ENCODE peak calls at places on chromosomes 7 and 10, in ten cellular contexts. L is kidney epithelial cell, Y is sigmoid colon, I is AG09309, V is lower leg skin, O is mammary epithelial cell, G is GM06990, A is MM.1S, B is vagina, S is OCI-LY7. M is an unnamed sample.

GRCh38 chr7:130486114-130486962 is 5.5 kb upstream of the MEST start:
- DNase-seq in L (no peak), Y (peak), I (no peak), V (no peak), O (no peak), G (peak), A (peak), B (no peak), S (peak), M (peak)

GRCh38 chr7:20598479-20599419 is 16.7 kb upstream of the ABCB5 start:
- DNase-seq in L (peak), Y (no peak), I (peak), V (no peak), O (peak), G (peak), A (peak), B (no peak), S (peak), M (peak)

GRCh38 chr10:58771850-58772249 is 259.2 kb downstream of the BICC1 start:
- DNase-seq in L (no peak), Y (no peak), I (no peak), V (no peak), O (no peak), G (no peak), A (no peak), B (no peak), S (no peak), M (no peak)

GRCh38 chr10:131650771-131651673 is 249.8 kb upstream of the PPP2R2D start:
- DNase-seq in L (no peak), Y (no peak), I (no peak), V (peak), O (no peak), G (no peak), A (no peak), B (no peak), S (no peak), M (no peak)

GRCh38 chr7:18499407-18500197 is 4.1 kb downstream of the HDAC9 start:
- DNase-seq in L (no peak), Y (no peak), I (no peak), V (no peak), O (no peak), G (no peak), A (no peak), B (no peak), S (peak), M (peak)

GRCh38 chr10:44352316-44353127 is 32.4 kb downstream of the CXCL12 start:
- DNase-seq in L (no peak), Y (peak), I (no peak), V (peak), O (no peak), G (no peak), A (no peak), B (no peak), S (no peak), M (no peak)

GRCh38 chr10:71747039-71747807 is 26.1 kb downstream of the VSIR start:
- DNase-seq in L (no peak), Y (no peak), I (no peak), V (no peak), O (peak), G (no peak), A (no peak), B (no peak), S (no peak), M (peak)

GRCh38 chr10:49299816-49300139 is 808 bp downstream of the C10orf71 start:
- DNase-seq in L (no peak), Y (peak), I (no peak), V (no peak), O (no peak), G (no peak), A (no peak), B (no peak), S (peak), M (no peak)

GRCh38 chr7:129615018-129615417 is 3.5 kb downstream of the NRF1 start:
- DNase-seq in L (no peak), Y (no peak), I (no peak), V (no peak), O (peak), G (peak), A (peak), B (no peak), S (peak), M (peak)

GRCh38 chr7:134669845-134670373 is 23.3 kb downstream of the BPGM start:
- DNase-seq in L (peak), Y (no peak), I (no peak), V (no peak), O (peak), G (peak), A (peak), B (no peak), S (peak), M (peak)

GRCh38 chr10:129965940-129966339 is 1.9 kb upstream of the EBF3 start:
- DNase-seq in L (no peak), Y (no peak), I (no peak), V (no peak), O (no peak), G (no peak), A (no peak), B (peak), S (no peak), M (no peak)

GRCh38 chr10:129965418-129965793 is 1.3 kb upstream of the EBF3 start:
- DNase-seq in L (no peak), Y (no peak), I (no peak), V (no peak), O (no peak), G (no peak), A (no peak), B (peak), S (no peak), M (no peak)

GRCh38 chr10:129966831-129967578 is 2.9 kb upstream of the EBF3 start:
- DNase-seq in L (no peak), Y (peak), I (no peak), V (no peak), O (no peak), G (no peak), A (no peak), B (peak), S (no peak), M (no peak)

GRCh38 chr10:129967579-129968019 is 3.5 kb upstream of the EBF3 start:
- DNase-seq in L (no peak), Y (peak), I (no peak), V (no peak), O (no peak), G (no peak), A (no peak), B (no peak), S (no peak), M (no peak)

DNA sequence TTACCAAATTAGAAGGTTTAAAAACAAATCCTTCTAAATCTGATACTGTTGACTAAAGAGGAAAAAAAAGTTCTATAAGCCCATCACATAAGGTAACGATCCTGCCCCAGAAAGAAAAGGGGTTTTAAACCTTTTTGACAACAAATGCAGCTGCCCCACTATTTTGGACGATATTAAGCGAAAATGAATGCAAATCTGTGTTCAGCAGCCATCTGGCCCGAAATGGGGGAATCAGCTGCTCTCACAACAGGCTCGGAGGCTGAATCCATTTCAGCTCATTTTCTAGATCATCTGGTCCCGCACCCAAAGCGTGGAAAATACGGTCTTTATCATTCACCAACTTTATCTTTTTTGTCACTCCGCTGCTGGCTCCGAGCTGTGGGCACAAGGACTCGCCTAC is 2.3 kb upstream of the EBF3 start:
- DNase-seq in L (no peak), Y (peak), I (no peak), V (no peak), O (no peak), G (no peak), A (no peak), B (peak), S (no peak), M (no peak)
- H3K4me3 ChIP-seq in L (no peak), Y (no peak), I (no peak), V (no peak), O (no peak), G (no peak), A (no peak), B (no peak), S (no peak), M (no peak)

DNA sequence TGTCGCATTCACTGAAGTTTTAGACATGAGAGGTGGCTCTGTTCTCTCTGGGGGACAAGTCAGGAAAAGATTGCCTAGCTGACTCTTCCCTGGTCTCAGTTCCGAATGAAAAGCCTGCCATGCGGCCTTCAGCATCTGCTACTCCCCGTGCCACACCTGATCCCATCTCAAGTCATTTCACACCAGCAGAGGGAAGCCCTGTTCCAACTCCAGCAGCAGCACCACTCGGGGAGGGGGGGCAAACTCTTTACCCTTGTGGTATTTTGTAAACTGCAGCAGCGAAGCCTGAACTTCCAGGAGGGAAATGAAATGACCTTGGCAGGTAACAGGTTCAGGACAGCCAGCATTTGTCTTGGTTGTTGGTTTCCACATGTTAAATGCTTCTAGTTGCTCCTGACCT is 13.8 kb downstream of the LRRC4 start:
- DNase-seq in L (no peak), Y (no peak), I (no peak), V (no peak), O (no peak), G (no peak), A (no peak), B (no peak), S (no peak), M (no peak)
- TF ChIP-seq CTCF in L (peak), Y (no peak), I (no peak), V (no peak), O (peak), G (no peak), A (no peak), B (no peak), S (no peak), M (peak)

GRCh38 chr10:30996481-30996980 is 35.1 kb downstream of the ZNF438 start:
- DNase-seq in L (no peak), Y (no peak), I (no peak), V (no peak), O (no peak), G (no peak), A (no peak), B (no peak), S (no peak), M (no peak)
- H3K4me3 ChIP-seq in L (no peak), Y (no peak), I (no peak), V (no peak), O (no peak), G (no peak), A (no peak), B (no peak), S (no peak), M (no peak)

DNA sequence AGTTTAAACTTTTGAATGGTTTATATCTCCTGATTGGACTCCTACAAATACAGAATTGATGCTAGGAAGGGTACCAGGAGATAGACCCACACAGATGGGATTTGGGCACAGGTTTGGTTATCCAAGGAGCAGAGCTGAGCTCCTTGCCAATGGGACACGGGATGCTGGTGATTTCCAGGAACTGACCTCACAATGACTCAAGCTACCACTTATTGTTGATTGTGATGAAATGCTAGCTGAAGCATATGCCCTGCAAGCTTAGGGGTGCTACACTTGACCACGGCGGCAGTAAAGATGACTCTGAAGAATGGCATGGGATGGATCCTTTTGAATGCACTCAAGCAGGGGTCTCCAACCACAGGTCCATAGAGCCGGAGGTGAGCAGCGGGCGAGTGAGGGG is 45.5 kb upstream of the VKORC1L1 start:
- DNase-seq in L (no peak), Y (no peak), I (no peak), V (no peak), O (peak), G (no peak), A (no peak), B (no peak), S (no peak), M (peak)
- TF ChIP-seq CTCF in L (no peak), Y (no peak), I (no peak), V (no peak), O (no peak), G (no peak), A (no peak), B (no peak), S (no peak), M (no peak)

GRCh38 chr10:62076872-62077271 is 175.4 kb downstream of the ARID5B start:
- DNase-seq in L (peak), Y (no peak), I (no peak), V (no peak), O (peak), G (no peak), A (no peak), B (no peak), S (no peak), M (peak)
- H3K4me3 ChIP-seq in L (no peak), Y (no peak), I (no peak), V (no peak), O (no peak), G (no peak), A (no peak), B (no peak), S (no peak), M (no peak)

DNA sequence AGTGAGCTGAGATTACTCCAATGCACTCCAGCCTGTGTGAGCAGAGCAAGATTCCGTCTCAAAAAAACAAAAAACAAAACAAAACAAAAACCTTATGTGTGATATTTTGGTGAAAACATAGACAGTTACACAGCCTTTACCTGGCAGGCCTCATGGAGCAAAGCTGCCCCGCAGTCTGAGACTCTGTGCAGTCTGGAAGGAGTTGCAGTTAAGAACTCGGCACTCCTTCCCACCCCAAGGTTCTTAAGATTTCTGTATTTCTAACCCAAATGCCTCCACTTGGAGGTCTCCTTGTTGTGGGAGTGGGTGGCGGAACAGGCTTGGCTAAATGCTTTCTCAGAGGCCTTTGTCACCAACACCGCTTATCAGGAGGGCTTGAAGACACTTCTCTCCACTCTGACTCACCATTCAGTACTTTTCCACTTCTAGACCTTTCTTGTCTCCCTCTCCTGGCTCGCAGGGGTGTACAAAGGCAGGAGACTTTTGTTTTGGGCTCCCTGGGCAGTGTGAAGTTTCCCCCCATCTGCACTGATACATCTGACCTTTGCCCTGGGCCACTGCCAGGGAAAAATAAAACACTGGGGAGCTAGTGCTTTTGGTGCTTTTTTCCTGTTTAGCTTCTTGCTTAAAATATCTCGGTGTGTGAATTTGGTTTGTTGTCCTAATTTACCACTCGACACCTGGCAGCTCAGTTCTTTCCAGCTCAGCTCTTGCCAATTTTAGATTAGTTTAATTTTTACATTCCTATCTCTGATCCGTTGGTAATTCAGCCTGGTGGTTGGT is 51.3 kb upstream of the MAGI2 start:
- DNase-seq in L (no peak), Y (no peak), I (no peak), V (no peak), O (no peak), G (no peak), A (no peak), B (no peak), S (no peak), M (peak)
- TF ChIP-seq CTCF in L (no peak), Y (no peak), I (no peak), V (no peak), O (no peak), G (no peak), A (no peak), B (no peak), S (no peak), M (no peak)

DNA sequence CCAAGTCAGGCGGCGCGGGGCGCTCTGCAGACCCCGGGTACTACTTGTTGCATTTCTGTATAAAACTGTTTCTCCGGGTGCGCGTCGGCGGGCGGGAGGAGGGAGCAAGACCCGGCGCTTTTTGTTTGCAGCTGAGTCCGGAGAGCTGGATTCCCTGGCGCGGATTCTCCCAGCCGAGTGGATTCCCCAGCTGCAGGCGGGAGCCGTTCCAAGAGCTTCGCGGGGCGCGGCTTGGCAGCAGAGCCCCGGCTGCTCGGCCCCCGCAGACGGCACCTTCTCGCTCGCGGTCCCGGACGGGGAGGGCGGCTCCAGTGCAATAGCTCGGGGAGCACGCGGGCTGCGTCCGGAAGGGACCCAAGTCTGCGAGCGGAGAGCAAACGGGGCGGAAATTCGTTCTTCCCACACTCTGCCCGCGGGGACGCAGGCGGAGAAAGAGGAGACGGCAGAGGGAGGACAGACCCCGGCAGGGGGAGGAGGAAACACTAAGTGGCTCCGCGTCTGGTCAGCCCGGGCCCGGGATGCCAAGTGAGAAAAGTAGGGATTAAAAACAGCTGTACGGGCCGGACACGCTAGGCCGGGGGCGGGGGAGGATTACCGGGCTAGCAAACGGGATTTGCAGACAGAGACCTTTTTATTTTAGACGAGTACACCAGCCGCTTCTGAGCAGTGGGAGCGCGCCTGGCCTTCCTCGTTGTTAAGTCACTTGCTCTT is at the start of gene TRIL:
- DNase-seq in L (no peak), Y (peak), I (no peak), V (peak), O (no peak), G (peak), A (no peak), B (no peak), S (no peak), M (peak)
- H3K4me3 ChIP-seq in L (peak), Y (peak), I (peak), V (peak), O (peak), G (no peak), A (no peak), B (peak), S (no peak), M (peak)

GRCh38 chr10:94074462-94074861 is 80.7 kb downstream of the PLCE1 start:
- DNase-seq in L (no peak), Y (no peak), I (no peak), V (no peak), O (no peak), G (no peak), A (no peak), B (no peak), S (no peak), M (no peak)

GRCh38 chr10:94077042-94077441 is 83.3 kb downstream of the PLCE1 start:
- DNase-seq in L (no peak), Y (no peak), I (no peak), V (no peak), O (no peak), G (no peak), A (no peak), B (peak), S (no peak), M (no peak)

GRCh38 chr10:94075521-94075920 is 81.8 kb downstream of the PLCE1 start:
- DNase-seq in L (no peak), Y (no peak), I (no peak), V (no peak), O (no peak), G (no peak), A (no peak), B (no peak), S (no peak), M (no peak)

GRCh38 chr10:94080108-94080507 is 86.4 kb downstream of the PLCE1 start:
- DNase-seq in L (no peak), Y (no peak), I (no peak), V (no peak), O (no peak), G (no peak), A (no peak), B (peak), S (no peak), M (no peak)

GRCh38 chr10:94076325-94076841 is 82.7 kb downstream of the PLCE1 start:
- DNase-seq in L (no peak), Y (no peak), I (peak), V (no peak), O (no peak), G (no peak), A (no peak), B (peak), S (no peak), M (peak)
- TF ChIP-seq CTCF in L (peak), Y (no peak), I (peak), V (no peak), O (peak), G (no peak), A (no peak), B (no peak), S (no peak), M (peak)